ENCODE peak calls at places on chromosome 5, in six cellular contexts. N, J, S, B, T and D are unnamed samples.

GRCh38 chr5:108670591-108671335 is 76.9 kb upstream of the FER start:
- DNase-seq in N (no peak), J (no peak), S (no peak), B (no peak), T (no peak), D (no peak)

GRCh38 chr5:68999181-68999580 is 94.6 kb upstream of the SLC30A5 start:
- DNase-seq in N (no peak), J (no peak), S (peak; percentile 6), B (no peak), T (no peak), D (no peak)

GRCh38 chr5:124515494-124516222 is 230.8 kb downstream of the ZNF608 start:
- DNase-seq in N (no peak), J (no peak), S (no peak), B (no peak), T (no peak), D (no peak)

GRCh38 chr5:34563951-34564705 is 92.0 kb upstream of the RAI14 start:
- DNase-seq in N (no peak), J (peak; percentile 75), S (no peak), B (no peak), T (no peak), D (no peak)

GRCh38 chr5:150266807-150267408 is 22.7 kb downstream of the CAMK2A start:
- DNase-seq in N (peak; percentile 80), J (no peak), S (no peak), B (no peak), T (no peak), D (no peak)

GRCh38 chr5:166624573-166624972 is 1666.9 kb upstream of the WWC1 start:
- DNase-seq in N (no peak), J (no peak), S (peak; percentile 8), B (no peak), T (no peak), D (no peak)

GRCh38 chr5:112219000-112219399 is 200.1 kb downstream of the EPB41L4A start:
- DNase-seq in N (no peak), J (no peak), S (no peak), B (no peak), T (no peak), D (no peak)

GRCh38 chr5:27830551-27830950 is 792.2 kb upstream of the CDH9 start:
- DNase-seq in N (no peak), J (no peak), S (peak; percentile 17), B (no peak), T (no peak), D (no peak)

GRCh38 chr5:86679529-86679928 is 61.8 kb downstream of the COX7C start:
- DNase-seq in N (no peak), J (peak; percentile 87), S (peak; percentile 78), B (peak; percentile 7), T (no peak), D (peak; percentile 75)

GRCh38 chr5:180823938-180824629 is 21.5 kb upstream of the MGAT1 start:
- DNase-seq in N (no peak), J (no peak), S (no peak), B (no peak), T (no peak), D (no peak)

GRCh38 chr5:151647320-151647861 is 39.3 kb downstream of the SPARC start:
- DNase-seq in N (no peak), J (no peak), S (no peak), B (no peak), T (no peak), D (no peak)

GRCh38 chr5:72346396-72346795 is 26.2 kb downstream of the PTCD2 start:
- DNase-seq in N (peak; percentile 88), J (no peak), S (no peak), B (no peak), T (no peak), D (no peak)

GRCh38 chr5:59115345-59115744 is 532.5 kb downstream of the RAB3C start:
- DNase-seq in N (no peak), J (peak; percentile 59), S (peak; percentile 39), B (no peak), T (no peak), D (no peak)

GRCh38 chr5:109650451-109650850 is 39.3 kb upstream of the MAN2A1 start:
- DNase-seq in N (no peak), J (no peak), S (no peak), B (no peak), T (no peak), D (no peak)

GRCh38 chr5:157273131-157273556 is 7.2 kb downstream of the CYFIP2 start:
- DNase-seq in N (no peak), J (no peak), S (no peak), B (no peak), T (no peak), D (no peak)

GRCh38 chr5:10555134-10555733 is 8.6 kb upstream of the ANKRD33B start:
- DNase-seq in N (no peak), J (peak; percentile 91), S (peak; percentile 87), B (no peak), T (no peak), D (no peak)

GRCh38 chr5:74296685-74297084 is 343.8 kb downstream of the ENC1 start:
- DNase-seq in N (no peak), J (peak; percentile 66), S (peak; percentile 13), B (no peak), T (no peak), D (no peak)

GRCh38 chr5:126391386-126391785 is 31.8 kb upstream of the GRAMD2B start:
- DNase-seq in N (no peak), J (no peak), S (no peak), B (no peak), T (no peak), D (no peak)

GRCh38 chr5:36576721-36577120 is 29.7 kb upstream of the SLC1A3 start:
- DNase-seq in N (no peak), J (no peak), S (no peak), B (no peak), T (no peak), D (no peak)

GRCh38 chr5:140041492-140042421 is 1.3 kb downstream of the NRG2 start:
- DNase-seq in N (peak; percentile 51), J (peak; percentile 12), S (peak; percentile 55), B (peak; percentile 50), T (peak; percentile 57), D (peak; percentile 81)

GRCh38 chr5:75656311-75657003 is 45.2 kb downstream of the ANKDD1B start:
- DNase-seq in N (no peak), J (peak; percentile 46), S (no peak), B (no peak), T (no peak), D (no peak)

GRCh38 chr5:27191786-27192505 is 153.6 kb upstream of the CDH9 start:
- DNase-seq in N (no peak), J (peak; percentile 10), S (peak; percentile 47), B (no peak), T (no peak), D (no peak)

GRCh38 chr5:91132552-91132951 is 250.6 kb downstream of the ARRDC3 start:
- DNase-seq in N (no peak), J (no peak), S (no peak), B (no peak), T (no peak), D (no peak)

GRCh38 chr5:118646917-118647316 is 341.4 kb downstream of the DTWD2 start:
- DNase-seq in N (no peak), J (no peak), S (no peak), B (no peak), T (no peak), D (no peak)
- H3K4me1 ChIP-seq in N (no peaks in the 10 kb centered on the region), J (no peaks in the 10 kb centered on the region), S (no peaks in the 10 kb centered on the region), B (no peaks in the 10 kb centered on the region), T (no peaks in the 10 kb centered on the region), D (no peaks in the 10 kb centered on the region)

GRCh38 chr5:62457071-62457470 is 44.5 kb downstream of the IPO11 start:
- DNase-seq in N (no peak), J (peak; percentile 29), S (peak; percentile 24), B (no peak), T (no peak), D (no peak)
- H3K4me1 ChIP-seq in N (no peaks in the 10 kb centered on the region), J (peaks cover 2% of the 10 kb centered on the region), S (no peaks in the 10 kb centered on the region), B (no peaks in the 10 kb centered on the region), T (no peaks in the 10 kb centered on the region), D (no peaks in the 10 kb centered on the region)

GRCh38 chr5:103075442-103075841 is 44.5 kb downstream of the GIN1 start:
- DNase-seq in N (no peak), J (no peak), S (no peak), B (no peak), T (no peak), D (no peak)
- H3K4me1 ChIP-seq in N (no peaks in the 10 kb centered on the region), J (no peaks in the 10 kb centered on the region), S (no peaks in the 10 kb centered on the region), B (no peaks in the 10 kb centered on the region), T (no peaks in the 10 kb centered on the region), D (no peaks in the 10 kb centered on the region)

GRCh38 chr5:179802950-179803562 is 3.6 kb downstream of the MGAT4B start:
- DNase-seq in N (peak; percentile 88), J (no peak), S (no peak), B (no peak), T (no peak), D (peak; percentile 59)

GRCh38 chr5:179805070-179805528 is 1.6 kb downstream of the MGAT4B start:
- DNase-seq in N (peak; percentile 91), J (no peak), S (no peak), B (no peak), T (no peak), D (no peak)

GRCh38 chr5:179805529-179806249 is 977 bp downstream of the MGAT4B start:
- DNase-seq in N (peak; percentile 60), J (no peak), S (peak; percentile 42), B (no peak), T (peak; percentile 62), D (no peak)

GRCh38 chr5:179803651-179804598 is 2.7 kb downstream of the MGAT4B start:
- DNase-seq in N (peak; percentile 70), J (peak; percentile 41), S (peak; percentile 35), B (no peak), T (no peak), D (no peak)

GRCh38 chr5:179804599-179804947 is 2.1 kb downstream of the MGAT4B start:
- DNase-seq in N (peak; percentile 44), J (no peak), S (no peak), B (no peak), T (no peak), D (no peak)
- H3K4me1 ChIP-seq in N (no peaks in the 10 kb centered on the region), J (peaks cover 20% of the 10 kb centered on the region), S (peaks cover 45% of the 10 kb centered on the region), B (peaks cover 30% of the 10 kb centered on the region), T (peaks cover 33% of the 10 kb centered on the region), D (peaks cover 21% of the 10 kb centered on the region)

GRCh38 chr5:142520885-142521284 is 165.0 kb downstream of the FGF1 start:
- DNase-seq in N (no peak), J (peak; percentile 78), S (peak; percentile 75), B (no peak), T (no peak), D (no peak)
- H3K4me1 ChIP-seq in N (no peaks in the 10 kb centered on the region), J (peaks cover 5% of the 10 kb centered on the region), S (peaks cover 2% of the 10 kb centered on the region), B (no peaks in the 10 kb centered on the region), T (no peaks in the 10 kb centered on the region), D (no peaks in the 10 kb centered on the region)

GRCh38 chr5:173452506-173452905 is 124.3 kb upstream of the STC2 start:
- DNase-seq in N (no peak), J (peak; percentile 23), S (peak; percentile 61), B (no peak), T (no peak), D (no peak)
- H3K4me1 ChIP-seq in N (no peaks in the 10 kb centered on the region), J (peaks cover 42% of the 10 kb centered on the region), S (peaks cover 7% of the 10 kb centered on the region), B (no peaks in the 10 kb centered on the region), T (peaks cover 12% of the 10 kb centered on the region), D (peaks cover 2% of the 10 kb centered on the region)

DNA sequence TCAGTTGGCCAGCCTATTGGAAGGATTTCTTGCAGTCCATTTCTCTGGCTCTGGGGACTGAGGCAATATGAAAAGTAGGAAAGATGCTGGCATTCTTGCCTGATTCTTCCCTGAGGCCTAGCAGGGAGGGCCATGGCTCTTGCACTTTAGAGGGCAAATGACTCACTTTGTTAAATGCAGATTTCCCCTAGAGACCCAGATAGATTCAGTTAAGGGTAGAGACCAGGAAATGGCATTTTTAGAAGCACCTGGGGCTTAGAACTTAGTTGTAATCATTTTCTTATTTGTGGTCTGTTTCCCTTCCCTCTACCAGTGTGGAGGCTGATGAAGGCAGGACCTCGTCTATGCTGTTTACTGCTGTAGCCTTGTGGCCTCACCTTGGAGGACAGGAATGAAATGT is 112.8 kb upstream of the NR3C1 start:
- DNase-seq in N (no peak), J (no peak), S (no peak), B (no peak), T (no peak), D (no peak)
- H3K4me1 ChIP-seq in N (no peaks in the 10 kb centered on the region), J (peaks cover 3% of the 10 kb centered on the region), S (peaks cover 2% of the 10 kb centered on the region), B (no peaks in the 10 kb centered on the region), T (no peaks in the 10 kb centered on the region), D (peaks cover 13% of the 10 kb centered on the region)